ENCODE peak calls at places on chromosomes 6 and 20, in seven cellular contexts. One of them, this sample, is unnamed.

GRCh38 chr6:164749126-164749758 is 560.2 kb downstream of the C6orf118 start:
- DNase-seq in RWPE2: no peak
- DNase-seq in GM23248: peak
- DNase-seq in right cardiac atrium: peak
- DNase-seq in brain microvascular endothelial cell: no peak
- DNase-seq in colonic mucosa: no peak
- DNase-seq in neural progenitor cell: no peak
- DNase-seq in this sample: peak

GRCh38 chr20:61426361-61426760 is 174.3 kb downstream of the CDH4 start:
- DNase-seq in neural progenitor cell: no peak
- DNase-seq in brain microvascular endothelial cell: no peak
- DNase-seq in GM23248: no peak
- DNase-seq in RWPE2: peak
- DNase-seq in right cardiac atrium: no peak
- DNase-seq in colonic mucosa: no peak
- DNase-seq in this sample: no peak

GRCh38 chr6:56101141-56101553 is 146.2 kb downstream of the COL21A1 start:
- DNase-seq in RWPE2: no peak
- DNase-seq in right cardiac atrium: no peak
- DNase-seq in GM23248: peak
- DNase-seq in brain microvascular endothelial cell: peak
- DNase-seq in neural progenitor cell: no peak
- DNase-seq in colonic mucosa: no peak
- DNase-seq in this sample: peak

GRCh38 chr6:157070403-157071107 is 252.8 kb downstream of the TMEM242 start:
- DNase-seq in GM23248: peak
- DNase-seq in neural progenitor cell: peak
- DNase-seq in brain microvascular endothelial cell: no peak
- DNase-seq in colonic mucosa: no peak
- DNase-seq in right cardiac atrium: no peak
- DNase-seq in RWPE2: no peak
- DNase-seq in this sample: no peak

GRCh38 chr20:55650609-55651228 is 354.6 kb downstream of the CBLN4 start:
- DNase-seq in neural progenitor cell: no peak
- DNase-seq in RWPE2: no peak
- DNase-seq in GM23248: no peak
- DNase-seq in brain microvascular endothelial cell: no peak
- DNase-seq in right cardiac atrium: no peak
- DNase-seq in colonic mucosa: no peak
- DNase-seq in this sample: no peak

GRCh38 chr6:43146709-43147108 is 24.4 kb upstream of the SRF start:
- DNase-seq in colonic mucosa: no peak
- DNase-seq in neural progenitor cell: no peak
- DNase-seq in RWPE2: no peak
- DNase-seq in brain microvascular endothelial cell: no peak
- DNase-seq in GM23248: no peak
- DNase-seq in right cardiac atrium: peak
- DNase-seq in this sample: no peak

GRCh38 chr6:156427345-156427744 is 349.8 kb upstream of the ARID1B start:
- DNase-seq in GM23248: peak
- DNase-seq in neural progenitor cell: no peak
- DNase-seq in colonic mucosa: no peak
- DNase-seq in RWPE2: no peak
- DNase-seq in right cardiac atrium: peak
- DNase-seq in brain microvascular endothelial cell: peak
- DNase-seq in this sample: peak

GRCh38 chr6:131250121-131250520 is 114.9 kb downstream of the AKAP7 start:
- DNase-seq in colonic mucosa: peak
- DNase-seq in brain microvascular endothelial cell: peak
- DNase-seq in right cardiac atrium: peak
- DNase-seq in neural progenitor cell: peak
- DNase-seq in RWPE2: no peak
- DNase-seq in GM23248: peak
- DNase-seq in this sample: no peak

GRCh38 chr6:131643262-131643631 is 6.1 kb downstream of the ENPP3 start:
- DNase-seq in right cardiac atrium: no peak
- DNase-seq in RWPE2: no peak
- DNase-seq in colonic mucosa: peak
- DNase-seq in brain microvascular endothelial cell: no peak
- DNase-seq in GM23248: peak
- DNase-seq in neural progenitor cell: no peak
- DNase-seq in this sample: no peak

GRCh38 chr20:31667315-31668285 is 29.9 kb downstream of the COX4I2 start:
- DNase-seq in colonic mucosa: no peak
- DNase-seq in brain microvascular endothelial cell: no peak
- DNase-seq in RWPE2: peak
- DNase-seq in neural progenitor cell: no peak
- DNase-seq in right cardiac atrium: no peak
- DNase-seq in GM23248: no peak
- DNase-seq in this sample: no peak

GRCh38 chr20:31666258-31667042 is 28.7 kb downstream of the COX4I2 start:
- DNase-seq in colonic mucosa: peak
- DNase-seq in RWPE2: no peak
- DNase-seq in right cardiac atrium: peak
- DNase-seq in GM23248: no peak
- DNase-seq in neural progenitor cell: peak
- DNase-seq in brain microvascular endothelial cell: no peak
- DNase-seq in this sample: no peak

GRCh38 chr20:31671324-31671723 is 33.6 kb downstream of the COX4I2 start:
- DNase-seq in RWPE2: no peak
- DNase-seq in brain microvascular endothelial cell: no peak
- DNase-seq in colonic mucosa: no peak
- DNase-seq in GM23248: no peak
- DNase-seq in right cardiac atrium: no peak
- DNase-seq in neural progenitor cell: no peak
- DNase-seq in this sample: no peak

GRCh38 chr20:31670371-31671228 is 32.9 kb downstream of the COX4I2 start:
- DNase-seq in GM23248: no peak
- DNase-seq in colonic mucosa: peak
- DNase-seq in RWPE2: no peak
- DNase-seq in right cardiac atrium: peak
- DNase-seq in brain microvascular endothelial cell: peak
- DNase-seq in neural progenitor cell: no peak
- DNase-seq in this sample: no peak

DNA sequence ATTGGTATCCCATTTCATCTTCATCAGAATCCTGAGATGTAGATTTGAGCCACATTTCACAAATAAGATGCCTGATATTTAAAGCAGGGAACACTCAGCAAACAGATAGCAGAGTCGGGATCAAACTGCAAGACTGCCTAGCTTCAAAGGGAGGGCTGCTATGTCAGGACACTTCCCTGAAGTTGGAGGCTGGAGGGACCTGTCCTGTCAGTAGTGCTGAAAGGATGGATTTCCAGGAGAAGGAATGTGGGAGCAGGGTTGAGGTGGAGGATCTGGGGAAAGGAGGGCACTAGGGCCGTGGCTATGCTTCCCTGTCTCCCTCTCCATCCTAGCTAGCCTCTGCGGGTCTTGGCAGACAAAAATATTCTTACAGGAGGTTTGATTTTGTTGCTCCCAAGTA is 32.2 kb downstream of the COX4I2 start:
- DNase-seq in colonic mucosa: no peak
- DNase-seq in GM23248: no peak
- DNase-seq in brain microvascular endothelial cell: no peak
- DNase-seq in right cardiac atrium: no peak
- DNase-seq in neural progenitor cell: peak
- DNase-seq in RWPE2: no peak
- DNase-seq in this sample: no peak
- H3K27ac ChIP-seq in colonic mucosa: peak
- H3K27ac ChIP-seq in GM23248: no peak
- H3K27ac ChIP-seq in brain microvascular endothelial cell: no peak
- H3K27ac ChIP-seq in right cardiac atrium: peak
- H3K27ac ChIP-seq in neural progenitor cell: no peak
- H3K27ac ChIP-seq in RWPE2: peak
- H3K27ac ChIP-seq in this sample: peak

GRCh38 chr20:36031806-36032205 is 63.4 kb downstream of the CNBD2 start:
- DNase-seq in right cardiac atrium: no peak
- DNase-seq in colonic mucosa: no peak
- DNase-seq in RWPE2: no peak
- DNase-seq in GM23248: no peak
- DNase-seq in brain microvascular endothelial cell: no peak
- DNase-seq in neural progenitor cell: no peak
- DNase-seq in this sample: no peak
- H3K27ac ChIP-seq in right cardiac atrium: no peak
- H3K27ac ChIP-seq in colonic mucosa: no peak
- H3K27ac ChIP-seq in RWPE2: no peak
- H3K27ac ChIP-seq in GM23248: no peak
- H3K27ac ChIP-seq in brain microvascular endothelial cell: no peak
- H3K27ac ChIP-seq in neural progenitor cell: no peak
- H3K27ac ChIP-seq in this sample: no peak

DNA sequence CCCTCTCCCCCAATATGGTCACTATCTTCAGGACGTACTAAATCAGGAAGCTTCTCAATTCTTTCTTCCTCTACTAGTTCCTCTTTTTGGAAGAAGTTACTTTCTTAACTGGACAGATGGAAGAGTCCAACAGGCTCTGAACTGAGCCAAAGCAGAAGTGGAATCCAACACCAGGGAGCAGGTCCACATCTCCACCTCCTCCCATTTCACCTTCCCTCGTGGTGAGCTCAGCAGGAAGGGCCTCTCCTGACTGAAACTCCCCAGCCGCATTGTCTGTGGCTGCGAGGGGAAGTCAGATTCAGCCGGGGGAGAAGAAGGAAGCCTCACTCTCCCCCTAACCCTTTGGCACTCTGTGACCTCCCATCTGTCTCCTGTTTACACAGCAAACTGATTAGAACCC is 63.8 kb upstream of the UST start:
- DNase-seq in right cardiac atrium: peak
- DNase-seq in neural progenitor cell: no peak
- DNase-seq in colonic mucosa: no peak
- DNase-seq in brain microvascular endothelial cell: no peak
- DNase-seq in RWPE2: no peak
- DNase-seq in GM23248: no peak
- DNase-seq in this sample: no peak
- H3K27ac ChIP-seq in right cardiac atrium: no peak
- H3K27ac ChIP-seq in neural progenitor cell: no peak
- H3K27ac ChIP-seq in colonic mucosa: no peak
- H3K27ac ChIP-seq in brain microvascular endothelial cell: no peak
- H3K27ac ChIP-seq in RWPE2: no peak
- H3K27ac ChIP-seq in GM23248: no peak
- H3K27ac ChIP-seq in this sample: no peak

GRCh38 chr6:11206576-11206975 is 25.9 kb downstream of the NEDD9 start:
- DNase-seq in right cardiac atrium: no peak
- DNase-seq in brain microvascular endothelial cell: no peak
- DNase-seq in neural progenitor cell: no peak
- DNase-seq in colonic mucosa: no peak
- DNase-seq in RWPE2: no peak
- DNase-seq in GM23248: peak
- DNase-seq in this sample: no peak
- H3K27ac ChIP-seq in right cardiac atrium: no peak
- H3K27ac ChIP-seq in brain microvascular endothelial cell: peak
- H3K27ac ChIP-seq in neural progenitor cell: no peak
- H3K27ac ChIP-seq in colonic mucosa: peak
- H3K27ac ChIP-seq in RWPE2: peak
- H3K27ac ChIP-seq in GM23248: peak
- H3K27ac ChIP-seq in this sample: peak

GRCh38 chr6:24985313-24985712 is 49.6 kb upstream of the RIPOR2 start:
- DNase-seq in colonic mucosa: no peak
- DNase-seq in GM23248: no peak
- DNase-seq in neural progenitor cell: peak
- DNase-seq in brain microvascular endothelial cell: no peak
- DNase-seq in right cardiac atrium: no peak
- DNase-seq in RWPE2: no peak
- DNase-seq in this sample: no peak

GRCh38 chr6:24988562-24988961 is 52.8 kb upstream of the RIPOR2 start:
- DNase-seq in neural progenitor cell: no peak
- DNase-seq in brain microvascular endothelial cell: no peak
- DNase-seq in GM23248: no peak
- DNase-seq in right cardiac atrium: no peak
- DNase-seq in RWPE2: no peak
- DNase-seq in colonic mucosa: no peak
- DNase-seq in this sample: no peak

GRCh38 chr6:24990944-24991747 is 55.4 kb upstream of the RIPOR2 start:
- DNase-seq in right cardiac atrium: no peak
- DNase-seq in colonic mucosa: no peak
- DNase-seq in GM23248: no peak
- DNase-seq in RWPE2: no peak
- DNase-seq in brain microvascular endothelial cell: no peak
- DNase-seq in neural progenitor cell: no peak
- DNase-seq in this sample: no peak

GRCh38 chr6:24990227-24990843 is 54.6 kb upstream of the RIPOR2 start:
- DNase-seq in right cardiac atrium: no peak
- DNase-seq in RWPE2: no peak
- DNase-seq in brain microvascular endothelial cell: peak
- DNase-seq in colonic mucosa: no peak
- DNase-seq in neural progenitor cell: no peak
- DNase-seq in GM23248: peak
- DNase-seq in this sample: no peak

DNA sequence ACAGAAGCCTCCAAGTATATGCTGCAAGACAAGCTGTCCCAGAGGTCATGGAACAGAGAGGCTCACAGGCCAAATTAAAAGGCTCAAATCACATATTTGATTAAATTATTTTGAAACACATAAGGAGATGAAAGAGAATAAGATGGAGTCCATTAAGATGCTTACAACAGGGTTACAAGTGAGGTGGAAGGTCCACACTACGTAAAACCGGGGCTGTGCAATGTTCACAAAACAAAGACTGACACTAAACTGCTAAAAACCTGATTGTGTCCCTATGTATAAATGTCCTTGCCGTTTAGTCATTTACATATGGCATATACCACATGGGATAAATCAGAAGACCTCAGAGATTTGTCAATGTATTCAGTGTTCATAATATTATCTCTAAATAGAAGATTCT is 51.7 kb upstream of the RIPOR2 start:
- DNase-seq in RWPE2: no peak
- DNase-seq in colonic mucosa: no peak
- DNase-seq in GM23248: no peak
- DNase-seq in brain microvascular endothelial cell: no peak
- DNase-seq in right cardiac atrium: no peak
- DNase-seq in neural progenitor cell: no peak
- DNase-seq in this sample: no peak
- H3K27ac ChIP-seq in RWPE2: no peak
- H3K27ac ChIP-seq in colonic mucosa: no peak
- H3K27ac ChIP-seq in GM23248: no peak
- H3K27ac ChIP-seq in brain microvascular endothelial cell: no peak
- H3K27ac ChIP-seq in right cardiac atrium: no peak
- H3K27ac ChIP-seq in neural progenitor cell: no peak
- H3K27ac ChIP-seq in this sample: no peak

GRCh38 chr6:13761361-13762036 is 49.9 kb upstream of the RANBP9 start:
- DNase-seq in right cardiac atrium: no peak
- DNase-seq in brain microvascular endothelial cell: no peak
- DNase-seq in GM23248: peak
- DNase-seq in RWPE2: no peak
- DNase-seq in colonic mucosa: no peak
- DNase-seq in neural progenitor cell: no peak
- DNase-seq in this sample: no peak
- H3K27ac ChIP-seq in right cardiac atrium: no peak
- H3K27ac ChIP-seq in brain microvascular endothelial cell: no peak
- H3K27ac ChIP-seq in GM23248: peak
- H3K27ac ChIP-seq in RWPE2: peak
- H3K27ac ChIP-seq in colonic mucosa: no peak
- H3K27ac ChIP-seq in neural progenitor cell: no peak
- H3K27ac ChIP-seq in this sample: peak

This sample was measured in epithelial cell of prostate.